ENCODE peak calls at places on chromosomes 7 and 10, in seven cellular contexts. G is heart left ventricle, L is vagina, P is IMR-90, D is gastrocnemius medialis, X is endothelial cell of umbilical vein, S is K562. T is an unnamed sample.

GRCh38 chr7:100897111-100897608 is 1.5 kb upstream of the ACHE start:
- DNase-seq in P (no peak), S (peak; percentile 80), G (peak; percentile 64), D (no peak), L (no peak), X (no peak), T (peak; percentile 44)

GRCh38 chr7:43148161-43148731 is 35.8 kb downstream of the HECW1 start:
- DNase-seq in S (no peak), P (peak; percentile 23), L (no peak), G (no peak), X (no peak), D (no peak), T (no peak)

GRCh38 chr10:49258351-49258683 is 40.7 kb upstream of the C10orf71 start:
- DNase-seq in X (no peak), P (no peak), S (no peak), D (no peak), G (no peak), L (no peak), T (no peak)

GRCh38 chr10:95613330-95613729 is 43.2 kb downstream of the ALDH18A1 start:
- DNase-seq in D (no peak), G (no peak), S (no peak), L (no peak), X (no peak), P (no peak), T (no peak)

GRCh38 chr7:134703781-134704180 is 57.1 kb downstream of the BPGM start:
- DNase-seq in P (peak; percentile 58), D (peak; percentile 14), X (no peak), L (peak; percentile 93), S (no peak), G (no peak), T (no peak)

GRCh38 chr10:21526952-21527633 is 1.6 kb upstream of the SKIDA1 start:
- DNase-seq in D (no peak), S (peak; percentile 73), X (peak; percentile 78), G (peak; percentile 77), L (no peak), P (peak; percentile 58), T (peak; percentile 61)

GRCh38 chr7:114901771-114902170 is 20.1 kb upstream of the MDFIC start:
- DNase-seq in P (peak; percentile 26), D (no peak), L (no peak), G (no peak), X (no peak), S (no peak), T (no peak)

GRCh38 chr10:132872658-132873057 is 69.7 kb downstream of the CFAP46 start:
- DNase-seq in S (no peak), P (no peak), L (no peak), G (peak; percentile 0), D (no peak), X (no peak), T (no peak)

GRCh38 chr10:26801831-26802230 is 58.9 kb downstream of the ABI1 start:
- DNase-seq in G (no peak), S (no peak), X (no peak), P (no peak), D (no peak), L (no peak), T (no peak)

GRCh38 chr7:38311329-38311937 is 38.0 kb upstream of the TARP start:
- DNase-seq in X (no peak), G (peak; percentile 60), D (no peak), S (peak; percentile 76), P (no peak), L (no peak), T (no peak)
- TF ChIP-seq POLR2A in X (no peak), G (no peak), D (no peak), S (peak; percentile 87), P (no peak), L (no peak), T (no peak)

DNA sequence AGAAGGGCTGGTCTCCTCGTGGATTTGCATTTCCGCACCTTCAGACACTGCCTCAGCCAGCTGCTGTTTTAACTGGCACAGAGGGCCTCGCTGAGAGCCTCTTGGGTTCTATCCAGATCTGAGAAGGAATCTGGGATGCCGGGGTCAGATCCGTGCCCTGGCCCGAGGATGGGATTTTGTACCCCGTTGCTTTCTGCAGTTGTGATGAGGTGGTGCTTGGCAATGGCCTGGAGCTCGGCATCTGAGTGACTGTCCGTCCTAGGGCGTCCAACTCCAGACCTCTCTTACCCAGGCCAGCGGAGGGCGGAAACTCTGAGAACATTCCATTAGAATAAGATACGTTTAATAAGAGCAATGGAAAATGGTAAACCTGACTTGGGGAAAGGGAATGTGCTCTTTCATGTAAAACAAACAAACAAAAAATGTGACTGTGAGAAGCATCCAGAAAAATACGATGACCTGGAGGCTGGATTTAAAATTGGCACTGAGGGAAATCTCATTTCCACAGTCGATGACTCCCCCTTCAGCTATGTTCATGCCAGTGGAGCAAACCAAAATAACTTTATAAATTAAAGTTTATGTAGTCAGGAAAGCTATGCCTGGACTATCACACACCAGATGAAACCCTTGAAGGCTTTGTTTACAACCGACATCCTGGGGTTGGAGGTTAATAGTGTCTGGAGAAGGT is 39.6 kb downstream of the GRK5 start:
- DNase-seq in P (peak; percentile 97), L (no peak), S (no peak), X (peak; percentile 90), G (no peak), D (no peak), T (no peak)
- H3K4me1 ChIP-seq in P (peaks cover 26% of the 10 kb centered on the region), L (peaks cover 52% of the 10 kb centered on the region), S (peaks cover 31% of the 10 kb centered on the region), X (peaks cover 40% of the 10 kb centered on the region), G (peaks cover 63% of the 10 kb centered on the region), D (peaks cover 22% of the 10 kb centered on the region), T (no peaks in the 10 kb centered on the region)

DNA sequence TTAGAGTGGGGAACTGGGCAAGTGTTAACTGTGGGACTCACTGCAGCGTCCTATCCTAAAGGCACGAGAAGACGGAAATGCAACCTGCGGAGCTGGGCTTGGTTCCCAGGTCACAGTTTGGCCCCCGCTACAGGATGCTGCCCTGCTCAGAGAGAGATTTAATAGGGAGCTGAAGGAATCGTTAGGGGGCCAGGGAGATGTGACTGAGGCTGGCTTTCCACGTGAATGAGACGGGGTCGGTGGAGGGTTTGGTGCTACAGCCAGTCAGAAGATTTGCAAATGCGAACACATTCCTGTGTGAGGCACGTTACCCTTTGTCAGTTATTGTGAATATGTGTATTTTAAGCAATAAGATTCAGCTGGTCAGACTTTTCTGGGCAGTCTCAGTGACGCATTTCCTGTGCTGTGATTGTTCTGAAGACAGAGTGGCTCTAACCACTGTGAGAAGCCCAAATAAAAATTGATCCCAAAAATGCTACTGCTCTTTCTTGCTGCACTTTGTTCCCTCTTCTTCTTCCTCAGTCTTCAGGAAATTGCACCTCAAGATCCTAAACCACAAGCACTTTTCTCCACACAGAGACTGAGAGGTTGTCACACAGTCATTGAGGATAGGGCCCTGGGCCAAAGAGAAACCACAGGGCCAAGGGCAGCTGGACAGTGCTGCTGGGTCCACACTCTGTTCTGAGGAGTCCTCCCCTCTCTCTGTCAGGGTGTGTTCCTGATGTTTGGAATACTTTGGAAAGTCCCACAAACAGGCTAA is 21.2 kb downstream of the CYP17A1 start:
- DNase-seq in S (no peak), G (peak; percentile 66), X (peak; percentile 92), D (peak; percentile 57), P (peak; percentile 96), L (peak; percentile 94), T (no peak)
- TF ChIP-seq POLR2A in S (no peak), G (no peak), X (no peak), D (peak; percentile 33), P (peak; percentile 63), L (peak; percentile 25), T (no peak)

GRCh38 chr10:60450291-60450690 is 60.6 kb upstream of the ANK3 start:
- DNase-seq in S (no peak), X (no peak), L (no peak), D (no peak), G (no peak), P (no peak), T (no peak)

GRCh38 chr10:60454336-60454735 is 64.7 kb upstream of the ANK3 start:
- DNase-seq in X (no peak), L (no peak), S (no peak), D (peak; percentile 6), G (no peak), P (no peak), T (no peak)

GRCh38 chr10:60448246-60448645 is 58.6 kb upstream of the ANK3 start:
- DNase-seq in P (no peak), L (no peak), X (no peak), G (no peak), S (no peak), D (no peak), T (no peak)

GRCh38 chr10:60456053-60456452 is 66.4 kb upstream of the ANK3 start:
- DNase-seq in P (peak; percentile 27), X (no peak), G (no peak), S (peak; percentile 27), D (no peak), L (no peak), T (no peak)

GRCh38 chr10:60453031-60453430 is 63.4 kb upstream of the ANK3 start:
- DNase-seq in D (no peak), G (no peak), S (no peak), L (no peak), P (no peak), X (no peak), T (no peak)
- H3K4me1 ChIP-seq in D (peaks cover 12% of the 10 kb centered on the region), G (no peaks in the 10 kb centered on the region), S (no peaks in the 10 kb centered on the region), L (peaks cover 8% of the 10 kb centered on the region), P (no peaks in the 10 kb centered on the region), X (no peaks in the 10 kb centered on the region), T (no peaks in the 10 kb centered on the region)

GRCh38 chr7:4641091-4641666 is 40.9 kb upstream of the FOXK1 start:
- DNase-seq in L (peak; percentile 93), X (no peak), S (no peak), G (no peak), P (no peak), D (no peak), T (no peak)
- TF ChIP-seq POLR2A in L (no peak), X (no peak), S (no peak), G (no peak), P (no peak), D (no peak), T (no peak)